ENCODE peak calls at places on chromosomes 16 and 17, in nine cellular contexts. Y, V, J, U, Q, H, A, S and C are unnamed samples.

GRCh38 chr17:47204722-47205418 is 4.3 kb upstream of the MYL4 start:
- DNase-seq in V (no peak), U (peak), Y (peak), S (peak), J (peak), A (peak), Q (peak), H (peak), C (no peak)

GRCh38 chr16:70715113-70715711 is 29.4 kb upstream of the MTSS2 start:
- DNase-seq in U (peak), Y (no peak), A (peak), J (peak), Q (no peak), S (peak), V (no peak), H (no peak), C (peak)

GRCh38 chr16:82587289-82587688 is 39.5 kb upstream of the CDH13 start:
- DNase-seq in H (no peak), U (no peak), A (no peak), S (no peak), Y (no peak), Q (no peak), V (no peak), J (no peak), C (no peak)

GRCh38 chr17:63369233-63369632 is 76.9 kb downstream of the CYB561 start:
- DNase-seq in J (no peak), H (no peak), Q (no peak), V (no peak), U (no peak), S (peak), Y (no peak), A (peak), C (peak)

GRCh38 chr16:35750157-35750689 is 2290.8 kb downstream of the TP53TG3F start:
- DNase-seq in H (no peak), J (no peak), V (no peak), Y (no peak), U (no peak), A (no peak), Q (no peak), S (no peak), C (no peak)

GRCh38 chr17:75077490-75078096 is 10.2 kb upstream of the SLC16A5 start:
- DNase-seq in U (peak), V (peak), Y (no peak), H (peak), S (no peak), Q (peak), A (peak), J (no peak), C (peak)

GRCh38 chr17:57357392-57357784 is 101.1 kb downstream of the MSI2 start:
- DNase-seq in S (no peak), J (no peak), A (no peak), Q (no peak), H (peak), Y (no peak), U (peak), V (peak), C (peak)

GRCh38 chr17:57570740-57571344 is 174.3 kb downstream of the CCDC182 start:
- DNase-seq in J (no peak), S (no peak), U (peak), A (peak), Q (no peak), Y (no peak), V (peak), H (no peak), C (no peak)

GRCh38 chr16:20675488-20676267 is 21.8 kb downstream of the ACSM1 start:
- DNase-seq in V (no peak), S (no peak), J (no peak), U (no peak), Y (peak), A (no peak), H (peak), Q (peak), C (peak)

GRCh38 chr17:75816693-75817092 is 27.5 kb downstream of the UNC13D start:
- DNase-seq in Q (no peak), A (no peak), Y (no peak), S (no peak), U (no peak), V (no peak), J (no peak), H (no peak), C (no peak)

GRCh38 chr17:80474231-80474932 is 2.0 kb downstream of the NPTX1 start:
- DNase-seq in S (peak), Y (no peak), Q (no peak), A (peak), H (peak), J (no peak), U (peak), V (peak), C (peak)

GRCh38 chr17:40121191-40121885 is 433 bp upstream of the MSL1 start:
- DNase-seq in H (peak), A (peak), Q (peak), U (peak), V (peak), J (no peak), Y (no peak), S (peak), C (peak)

GRCh38 chr16:51939371-51940005 is 607.5 kb downstream of the TOX3 start:
- DNase-seq in U (no peak), J (no peak), V (no peak), H (no peak), A (no peak), S (no peak), Q (no peak), Y (no peak), C (no peak)